ENCODE peak calls at places on chromosomes 5 and 9, in ten cellular contexts. C is lower lobe of right lung; R is substantia nigra; N is memory B cell; M is left ventricle myocardium inferior; P is left lung; K is naive B cell; E is activated CD4-positive, alpha-beta T cell treated with anti-CD3 and anti-CD28 coated beads for 48 hours; T is activated CD8-positive, alpha-beta memory T cell treated with anti-CD3 and anti-CD28 coated beads for 1 hour; I is fibroblast of lung. O is an unnamed sample.

GRCh38 chr5:132190161-132190817 is 37.4 kb downstream of the P4HA2 start:
- DNase-seq in M (no peak), R (no peak), T (no peak), I (peak), K (peak), C (no peak), N (peak), E (peak), P (no peak), O (peak)

GRCh38 chr5:79990205-79990597 is 861 bp downstream of the MTX3 start:
- DNase-seq in P (no peak), I (peak), K (no peak), C (no peak), E (no peak), M (no peak), T (no peak), N (peak), R (no peak), O (peak)

GRCh38 chr9:82354260-82354659 is 365.7 kb downstream of the SPATA31D1 start:
- DNase-seq in T (no peak), C (no peak), P (no peak), K (no peak), E (no peak), N (no peak), R (no peak), I (peak), M (no peak), O (peak)

GRCh38 chr9:89436963-89437625 is 60.8 kb downstream of the SEMA4D start:
- DNase-seq in I (no peak), T (no peak), C (peak), N (peak), R (no peak), M (no peak), P (no peak), E (peak), K (no peak), O (no peak)

GRCh38 chr5:142869883-142870282 is 99.7 kb downstream of the ARHGAP26 start:
- DNase-seq in K (no peak), R (no peak), E (no peak), N (no peak), P (no peak), C (no peak), T (no peak), I (peak), M (no peak), O (no peak)

GRCh38 chr5:157459715-157460599 is at the start of gene NIPAL4:
- DNase-seq in M (no peak), T (no peak), P (peak), I (no peak), R (peak), C (no peak), K (peak), N (peak), E (peak), O (no peak)

GRCh38 chr5:130529716-130530485 is 625.6 kb downstream of the CHSY3 start:
- DNase-seq in C (peak), R (no peak), M (no peak), P (no peak), E (no peak), K (no peak), T (no peak), I (no peak), N (no peak), O (no peak)

GRCh38 chr9:130672466-130672865 is 8.1 kb downstream of the PRDM12 start:
- DNase-seq in M (no peak), C (no peak), I (no peak), E (no peak), R (no peak), P (no peak), K (no peak), T (no peak), N (no peak), O (no peak)

GRCh38 chr9:16743375-16743774 is 127.1 kb downstream of the BNC2 start:
- DNase-seq in P (no peak), C (no peak), R (no peak), K (no peak), E (no peak), M (no peak), T (no peak), N (no peak), I (no peak), O (no peak)

GRCh38 chr5:141517321-141517720 is 28.4 kb downstream of the PCDHGC5 start:
- DNase-seq in R (no peak), E (no peak), K (no peak), M (no peak), C (no peak), T (no peak), P (no peak), N (no peak), I (no peak), O (no peak)

GRCh38 chr5:122501087-122501435 is 189.0 kb downstream of the SNCAIP start:
- DNase-seq in N (no peak), I (peak), P (no peak), M (no peak), R (no peak), K (no peak), T (no peak), C (no peak), E (no peak), O (peak)

GRCh38 chr5:9852686-9853085 is 222.5 kb upstream of the TAS2R1 start:
- DNase-seq in N (no peak), P (no peak), I (peak), C (no peak), E (no peak), M (no peak), K (no peak), T (no peak), R (no peak), O (no peak)

GRCh38 chr5:94072116-94072515 is 330.7 kb upstream of the POU5F2 start:
- DNase-seq in E (no peak), I (peak), K (no peak), R (no peak), P (no peak), M (no peak), C (no peak), T (no peak), N (no peak), O (peak)

GRCh38 chr9:137048655-137049543 is 2.9 kb upstream of the NPDC1 start:
- DNase-seq in R (peak), E (no peak), C (no peak), T (no peak), N (no peak), P (no peak), I (no peak), M (no peak), K (no peak), O (no peak)

GRCh38 chr5:161547573-161548471 is 1.3 kb upstream of the GABRB2 start:
- DNase-seq in T (no peak), C (no peak), M (no peak), R (no peak), K (no peak), E (no peak), P (peak), I (no peak), N (no peak), O (no peak)

GRCh38 chr9:132711846-132712245 is 41.6 kb downstream of the GTF3C4 start:
- DNase-seq in M (no peak), T (no peak), C (no peak), K (no peak), R (no peak), P (no peak), E (no peak), N (no peak), I (no peak), O (no peak)

O was measured in amniotic epithelial cell.